ENCODE peak calls at places on chromosomes 13 and 19, in seven cellular contexts. One of them, this sample, is unnamed.

GRCh38 chr13:107450931-107451330 is 764.4 kb downstream of the LIG4 start:
- DNase-seq in Peyer's patch: no peak
- DNase-seq in heart left ventricle: peak
- DNase-seq in lower leg skin: no peak
- DNase-seq in HepG2: no peak
- DNase-seq in uterus: peak
- DNase-seq in GM12878: no peak
- DNase-seq in this sample: peak

GRCh38 chr19:30387311-30388115 is 15.3 kb downstream of the ZNF536 start:
- DNase-seq in Peyer's patch: no peak
- DNase-seq in heart left ventricle: no peak
- DNase-seq in lower leg skin: no peak
- DNase-seq in HepG2: no peak
- DNase-seq in uterus: no peak
- DNase-seq in GM12878: no peak
- DNase-seq in this sample: no peak

GRCh38 chr13:65855276-65855675 is 1374.9 kb downstream of the PCDH9 start:
- DNase-seq in Peyer's patch: no peak
- DNase-seq in heart left ventricle: no peak
- DNase-seq in lower leg skin: no peak
- DNase-seq in HepG2: no peak
- DNase-seq in uterus: no peak
- DNase-seq in GM12878: no peak
- DNase-seq in this sample: no peak

GRCh38 chr13:21318891-21319532 is 140.1 kb downstream of the ZDHHC20 start:
- DNase-seq in Peyer's patch: no peak
- DNase-seq in heart left ventricle: no peak
- DNase-seq in lower leg skin: no peak
- DNase-seq in HepG2: no peak
- DNase-seq in uterus: no peak
- DNase-seq in GM12878: no peak
- DNase-seq in this sample: no peak

GRCh38 chr13:104204177-104204576 is 1138.0 kb upstream of the SLC10A2 start:
- DNase-seq in Peyer's patch: no peak
- DNase-seq in heart left ventricle: no peak
- DNase-seq in lower leg skin: no peak
- DNase-seq in HepG2: no peak
- DNase-seq in uterus: no peak
- DNase-seq in GM12878: no peak
- DNase-seq in this sample: no peak

GRCh38 chr19:6065685-6066365 is 44.5 kb downstream of the RFX2 start:
- DNase-seq in Peyer's patch: peak
- DNase-seq in heart left ventricle: peak
- DNase-seq in lower leg skin: no peak
- DNase-seq in HepG2: peak
- DNase-seq in uterus: peak
- DNase-seq in GM12878: no peak
- DNase-seq in this sample: no peak

GRCh38 chr19:3357731-3358391 is 8.5 kb upstream of the NFIC start:
- DNase-seq in Peyer's patch: no peak
- DNase-seq in heart left ventricle: no peak
- DNase-seq in lower leg skin: no peak
- DNase-seq in HepG2: no peak
- DNase-seq in uterus: peak
- DNase-seq in GM12878: no peak
- DNase-seq in this sample: no peak

GRCh38 chr13:41060723-41061074 is 610 bp upstream of the WBP4 start:
- DNase-seq in Peyer's patch: peak
- DNase-seq in heart left ventricle: peak
- DNase-seq in lower leg skin: peak
- DNase-seq in HepG2: peak
- DNase-seq in uterus: peak
- DNase-seq in GM12878: peak
- DNase-seq in this sample: no peak

DNA sequence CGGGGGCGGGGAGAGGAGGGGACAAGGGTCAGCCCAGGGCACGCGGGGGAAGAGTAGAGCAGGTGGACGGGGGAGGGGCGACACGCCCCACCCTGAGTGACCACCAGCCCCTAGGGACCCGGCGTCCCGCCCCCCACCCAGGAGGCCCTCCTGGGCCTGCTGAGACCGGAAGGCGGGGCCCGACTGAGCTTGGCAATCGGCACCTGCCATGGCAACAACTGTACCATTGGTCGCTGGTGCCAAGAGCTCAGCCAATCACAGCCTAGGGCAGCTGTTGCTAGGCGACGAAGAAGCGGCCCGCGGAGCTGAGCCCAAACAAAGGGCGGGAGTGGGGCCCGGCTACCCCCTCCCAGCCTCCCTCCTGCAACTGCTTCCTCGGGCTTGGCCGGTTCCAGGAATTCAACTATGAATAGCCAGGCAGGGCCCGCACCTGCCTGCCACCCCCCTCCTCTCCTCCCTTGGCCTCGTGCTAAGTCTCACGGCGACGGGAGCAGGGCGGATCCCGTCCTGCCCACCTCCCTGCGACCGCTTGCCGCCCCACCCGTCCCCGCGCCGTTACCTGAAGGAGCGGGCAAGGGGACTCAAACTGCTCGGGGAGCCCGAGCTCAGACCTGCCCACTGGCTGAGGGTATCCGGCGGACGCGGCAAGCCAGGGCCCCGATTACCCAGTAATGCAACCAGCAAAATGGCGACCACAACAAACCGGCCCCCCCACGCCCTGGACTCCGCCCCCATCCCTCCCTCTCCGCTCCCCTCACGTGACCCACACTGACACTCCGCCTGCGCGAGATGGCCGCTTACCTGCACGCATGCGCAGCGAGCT is at the start of gene DYRK1B:
- DNase-seq in Peyer's patch: peak
- DNase-seq in heart left ventricle: peak
- DNase-seq in lower leg skin: peak
- DNase-seq in HepG2: no peak
- DNase-seq in uterus: peak
- DNase-seq in GM12878: peak
- DNase-seq in this sample: peak
- TF ChIP-seq POLR2A in Peyer's patch: no peak
- TF ChIP-seq POLR2A in heart left ventricle: no peak
- TF ChIP-seq POLR2A in lower leg skin: no peak
- TF ChIP-seq POLR2A in HepG2: no peak
- TF ChIP-seq POLR2A in uterus: peak
- TF ChIP-seq POLR2A in GM12878: peak
- TF ChIP-seq POLR2A in this sample: peak

GRCh38 chr19:1438933-1439358 is 750 bp downstream of the RPS15 start:
- DNase-seq in Peyer's patch: no peak
- DNase-seq in heart left ventricle: no peak
- DNase-seq in lower leg skin: no peak
- DNase-seq in HepG2: no peak
- DNase-seq in uterus: no peak
- DNase-seq in GM12878: no peak
- DNase-seq in this sample: no peak

GRCh38 chr19:1440418-1440801 is 2.2 kb downstream of the RPS15 start:
- DNase-seq in Peyer's patch: no peak
- DNase-seq in heart left ventricle: no peak
- DNase-seq in lower leg skin: no peak
- DNase-seq in HepG2: no peak
- DNase-seq in uterus: no peak
- DNase-seq in GM12878: no peak
- DNase-seq in this sample: no peak

GRCh38 chr19:1437609-1438008 is 587 bp upstream of the RPS15 start:
- DNase-seq in Peyer's patch: no peak
- DNase-seq in heart left ventricle: no peak
- DNase-seq in lower leg skin: no peak
- DNase-seq in HepG2: no peak
- DNase-seq in uterus: no peak
- DNase-seq in GM12878: no peak
- DNase-seq in this sample: no peak

GRCh38 chr19:1441022-1441426 is 2.8 kb downstream of the RPS15 start:
- DNase-seq in Peyer's patch: no peak
- DNase-seq in heart left ventricle: no peak
- DNase-seq in lower leg skin: no peak
- DNase-seq in HepG2: no peak
- DNase-seq in uterus: peak
- DNase-seq in GM12878: no peak
- DNase-seq in this sample: no peak

DNA sequence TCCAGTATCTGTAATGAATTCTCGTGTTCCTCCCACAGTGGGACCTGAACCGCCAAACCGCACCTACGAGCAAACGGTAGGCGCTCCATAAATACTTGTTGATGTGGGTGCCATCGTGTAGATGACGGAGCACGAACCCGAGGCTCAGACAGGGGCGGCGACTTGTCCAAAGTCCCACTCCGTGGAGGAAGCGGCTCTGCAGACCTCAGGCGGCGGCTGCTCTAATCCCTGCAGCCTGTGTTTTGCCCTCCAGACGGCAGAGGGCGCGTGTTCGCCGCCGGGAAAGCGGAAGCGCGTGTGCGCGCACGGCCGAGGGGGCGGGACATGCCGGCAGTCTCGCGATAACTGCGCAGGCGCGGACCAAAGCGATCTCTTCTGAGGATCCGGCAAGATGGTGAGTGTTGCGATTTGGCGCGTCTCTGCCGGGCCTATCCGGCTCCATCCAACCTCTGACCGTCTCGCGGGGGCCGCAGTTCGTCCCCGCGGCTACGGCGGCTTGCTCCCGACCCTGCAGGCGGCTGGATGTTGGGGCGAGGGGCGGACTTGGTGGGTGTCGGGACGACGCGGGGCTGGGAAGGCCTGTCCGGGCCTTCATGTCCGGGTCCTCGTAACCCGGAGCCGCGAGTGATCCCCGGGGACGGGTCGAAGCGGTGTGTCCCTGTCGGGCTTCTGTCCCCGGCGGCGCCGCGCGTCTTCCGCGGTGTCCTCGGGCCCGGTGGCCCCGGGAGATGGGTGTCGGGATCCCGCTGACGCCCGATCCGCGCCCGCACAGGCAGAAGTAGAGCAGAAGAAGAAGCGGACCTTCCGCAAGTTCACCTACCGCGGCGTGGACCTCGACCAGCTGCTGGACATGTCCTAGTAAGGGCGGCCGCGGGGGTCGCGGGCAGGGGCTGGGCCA is at the start of gene RPS15:
- DNase-seq in Peyer's patch: peak
- DNase-seq in heart left ventricle: peak
- DNase-seq in lower leg skin: peak
- DNase-seq in HepG2: peak
- DNase-seq in uterus: peak
- DNase-seq in GM12878: peak
- DNase-seq in this sample: peak
- TF ChIP-seq POLR2A in Peyer's patch: peak
- TF ChIP-seq POLR2A in heart left ventricle: no peak
- TF ChIP-seq POLR2A in lower leg skin: peak
- TF ChIP-seq POLR2A in HepG2: peak
- TF ChIP-seq POLR2A in uterus: peak
- TF ChIP-seq POLR2A in GM12878: peak
- TF ChIP-seq POLR2A in this sample: peak

DNA sequence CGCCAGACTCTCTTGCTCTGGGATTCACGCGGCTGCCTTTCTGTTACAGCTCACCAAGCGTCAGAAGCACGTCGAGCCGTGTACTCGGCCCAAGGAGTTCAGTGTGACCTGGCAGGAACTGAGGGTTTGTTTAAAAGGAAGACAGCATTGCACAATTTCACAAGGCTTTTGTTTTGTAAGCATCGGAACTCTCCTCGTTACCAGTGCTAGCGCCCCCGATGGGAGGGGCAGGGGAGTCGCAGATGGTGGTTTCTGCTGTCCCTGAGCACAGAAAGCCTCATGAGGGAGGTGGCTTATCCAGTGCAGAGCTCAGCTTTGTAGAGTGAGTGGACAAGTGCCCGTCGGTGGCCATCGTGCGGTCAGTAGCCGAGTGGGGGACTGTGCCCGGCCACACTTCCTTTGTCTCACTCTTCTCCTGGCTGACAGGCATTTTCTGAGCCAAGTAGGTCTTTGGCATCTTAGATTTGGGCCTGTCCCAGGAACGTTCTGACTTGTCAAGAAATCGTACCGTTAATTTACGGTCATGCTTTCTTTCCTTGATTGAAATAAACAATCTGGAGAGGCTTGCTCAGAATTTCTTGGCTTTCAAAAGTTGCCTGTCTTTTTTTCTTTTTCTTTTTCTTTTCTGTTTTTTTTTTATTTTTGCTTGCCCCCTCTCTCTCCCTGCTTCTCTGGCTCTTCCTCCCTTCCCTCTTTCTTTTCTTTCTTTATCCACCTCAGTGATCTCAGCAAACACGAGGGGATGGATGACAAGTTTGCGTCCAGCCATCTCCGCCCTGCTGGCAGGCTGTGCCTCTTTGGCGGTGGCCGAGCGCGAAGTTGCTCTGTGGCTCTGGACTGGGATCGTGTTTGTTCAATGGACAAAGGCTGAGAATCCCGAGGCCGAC is 7.7 kb downstream of the KDM4B start:
- DNase-seq in Peyer's patch: peak
- DNase-seq in heart left ventricle: peak
- DNase-seq in lower leg skin: peak
- DNase-seq in HepG2: peak
- DNase-seq in uterus: peak
- DNase-seq in GM12878: no peak
- DNase-seq in this sample: no peak
- TF ChIP-seq POLR2A in Peyer's patch: no peak
- TF ChIP-seq POLR2A in heart left ventricle: no peak
- TF ChIP-seq POLR2A in lower leg skin: no peak
- TF ChIP-seq POLR2A in HepG2: no peak
- TF ChIP-seq POLR2A in uterus: peak
- TF ChIP-seq POLR2A in GM12878: no peak
- TF ChIP-seq POLR2A in this sample: no peak

GRCh38 chr13:76886005-76886291 is 257 bp downstream of the KCTD12 start:
- DNase-seq in Peyer's patch: peak
- DNase-seq in heart left ventricle: no peak
- DNase-seq in lower leg skin: no peak
- DNase-seq in HepG2: no peak
- DNase-seq in uterus: peak
- DNase-seq in GM12878: no peak
- DNase-seq in this sample: peak

GRCh38 chr13:76884571-76885202 is 1.5 kb downstream of the KCTD12 start:
- DNase-seq in Peyer's patch: no peak
- DNase-seq in heart left ventricle: no peak
- DNase-seq in lower leg skin: peak
- DNase-seq in HepG2: no peak
- DNase-seq in uterus: peak
- DNase-seq in GM12878: no peak
- DNase-seq in this sample: no peak

GRCh38 chr13:76886292-76887061 is at the start of gene KCTD12:
- DNase-seq in Peyer's patch: peak
- DNase-seq in heart left ventricle: peak
- DNase-seq in lower leg skin: peak
- DNase-seq in HepG2: no peak
- DNase-seq in uterus: peak
- DNase-seq in GM12878: no peak
- DNase-seq in this sample: peak

GRCh38 chr13:76884167-76884566 is 2.0 kb downstream of the KCTD12 start:
- DNase-seq in Peyer's patch: peak
- DNase-seq in heart left ventricle: peak
- DNase-seq in lower leg skin: no peak
- DNase-seq in HepG2: no peak
- DNase-seq in uterus: peak
- DNase-seq in GM12878: no peak
- DNase-seq in this sample: no peak

DNA sequence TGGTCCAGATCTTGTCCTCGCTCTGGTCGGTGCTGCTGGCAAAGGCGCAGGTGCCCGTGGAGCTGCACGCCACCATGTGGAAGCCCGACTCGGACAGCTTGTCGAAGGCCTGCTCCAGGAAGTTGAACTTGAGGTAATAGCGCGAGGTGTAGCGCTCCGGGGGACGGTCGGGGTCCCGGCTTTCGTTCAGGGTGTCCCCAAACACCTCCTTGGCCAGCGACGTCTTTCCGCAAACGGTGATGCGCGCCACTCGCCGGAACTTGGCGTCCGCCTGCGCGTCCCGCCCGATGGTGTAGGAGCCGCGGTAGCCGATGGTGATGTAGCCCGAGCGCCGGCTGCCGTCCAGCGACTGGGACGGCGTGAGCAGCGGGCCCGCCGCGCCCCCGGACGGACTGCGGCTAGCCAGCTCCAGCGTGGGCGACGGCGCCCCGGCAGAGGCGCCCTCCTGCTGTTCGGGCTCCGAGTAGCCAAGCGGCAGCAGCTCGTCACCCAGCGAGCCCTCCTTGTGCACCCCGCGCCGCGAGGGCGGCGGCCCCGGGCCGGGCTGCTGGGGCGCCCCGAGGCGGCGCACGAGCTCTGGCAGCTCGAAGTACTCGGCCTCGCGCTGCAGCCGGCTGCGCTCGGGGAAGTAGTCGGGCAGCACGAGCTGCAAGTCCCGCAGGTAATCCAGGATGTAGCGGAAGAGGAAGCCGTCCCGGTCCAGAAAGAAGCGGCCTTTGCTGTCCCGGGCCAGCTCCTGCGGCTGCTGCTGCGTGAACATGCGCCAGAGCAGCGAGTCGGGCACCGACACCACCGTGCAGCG is 801 bp downstream of the KCTD12 start:
- DNase-seq in Peyer's patch: peak
- DNase-seq in heart left ventricle: peak
- DNase-seq in lower leg skin: peak
- DNase-seq in HepG2: no peak
- DNase-seq in uterus: peak
- DNase-seq in GM12878: no peak
- DNase-seq in this sample: peak
- TF ChIP-seq POLR2A in Peyer's patch: no peak
- TF ChIP-seq POLR2A in heart left ventricle: no peak
- TF ChIP-seq POLR2A in lower leg skin: no peak
- TF ChIP-seq POLR2A in HepG2: no peak
- TF ChIP-seq POLR2A in uterus: peak
- TF ChIP-seq POLR2A in GM12878: no peak
- TF ChIP-seq POLR2A in this sample: no peak